ENCODE peak calls at places on chromosomes 12 and 14, in four cellular contexts. N is NCI-H2081 treated with DMSO at 0.1 percent for 48 hours, D is EL, C is skeletal muscle cell. V is an unnamed sample.

GRCh38 chr14:37246427-37246829 is 48.7 kb downstream of the MIPOL1 start:
- DNase-seq in C (peak; percentile 16), D (peak; percentile 44), N (no peak), V (no peak)

GRCh38 chr14:80679273-80679672 is 262.3 kb downstream of the CEP128 start:
- DNase-seq in C (no peak), D (no peak), N (no peak), V (no peak)

GRCh38 chr12:124620606-124621295 is 53.3 kb upstream of the NCOR2 start:
- DNase-seq in N (no peak), D (peak; percentile 17), C (peak; percentile 35), V (no peak)

GRCh38 chr12:75478395-75478794 is 2.2 kb upstream of the GLIPR1 start:
- DNase-seq in N (no peak), C (peak; percentile 49), D (peak; percentile 35), V (no peak)

GRCh38 chr12:92208613-92209121 is 63.0 kb upstream of the BTG1 start:
- DNase-seq in C (peak; percentile 51), D (peak; percentile 10), N (no peak), V (no peak)

GRCh38 chr12:46365951-46366379 is 6.6 kb downstream of the SLC38A2 start:
- DNase-seq in C (no peak), D (no peak), N (no peak), V (no peak)

GRCh38 chr14:100323121-100323941 is at the start of gene SLC25A47:
- DNase-seq in N (no peak), D (no peak), C (no peak), V (no peak)

GRCh38 chr14:22479132-22479531 is 109.9 kb downstream of the DAD1 start:
- DNase-seq in N (no peak), D (no peak), C (no peak), V (no peak)

GRCh38 chr12:6154730-6155459 is 30.4 kb upstream of the VWF start:
- DNase-seq in N (no peak), C (no peak), D (no peak), V (no peak)

GRCh38 chr12:51744235-51744634 is 104.3 kb downstream of the FIGNL2 start:
- DNase-seq in C (no peak), N (no peak), D (peak; percentile 15), V (no peak)

GRCh38 chr12:11959117-11959823 is 111.5 kb upstream of the BCL2L14 start:
- DNase-seq in C (no peak), D (no peak), N (no peak), V (no peak)

GRCh38 chr14:88983755-88984154 is 159.3 kb downstream of the TTC8 start:
- DNase-seq in D (peak; percentile 90), N (no peak), C (peak; percentile 75), V (no peak)

GRCh38 chr12:132449565-132450390 is 40.2 kb upstream of the FBRSL1 start:
- DNase-seq in D (no peak), N (no peak), C (no peak), V (no peak)

GRCh38 chr14:79278798-79279644 is 932.3 kb downstream of the DIO2 start:
- DNase-seq in C (peak; percentile 47), D (peak; percentile 95), N (peak; percentile 77), V (peak; percentile 87)

GRCh38 chr14:88868558-88869159 is 44.2 kb downstream of the TTC8 start:
- DNase-seq in C (no peak), D (peak; percentile 23), N (no peak), V (no peak)

GRCh38 chr14:68807148-68807600 is 14.3 kb upstream of the ZFP36L1 start:
- DNase-seq in N (no peak), D (peak; percentile 82), C (peak; percentile 95), V (peak; percentile 80)